ENCODE peak calls at places on chromosomes 3 and 15, in nine cellular contexts. S is tibial artery, R is uterus, F is lower lobe of right lung, Y is heart left ventricle, B is cardiac muscle cell, M is aorta, V is fibroblast of lung, L is spleen. O is an unnamed sample.

GRCh38 chr15:60406513-60407124 is 8.8 kb upstream of the ANXA2 start:
- DNase-seq in Y (no peak), L (no peak), S (no peak), R (no peak), V (no peak), M (no peak), F (no peak), B (no peak), O (no peak)

GRCh38 chr15:52498700-52499099 is 30.0 kb downstream of the MYO5A start:
- DNase-seq in V (peak; percentile 52), S (no peak), Y (no peak), L (no peak), M (no peak), B (no peak), F (no peak), R (no peak), O (no peak)

GRCh38 chr15:78313383-78313782 is 14.0 kb upstream of the SKIC8 start:
- DNase-seq in M (peak; percentile 3), S (no peak), F (no peak), B (no peak), L (no peak), R (no peak), V (no peak), Y (no peak), O (no peak)

GRCh38 chr3:105253225-105253624 is 113.5 kb upstream of the ALCAM start:
- DNase-seq in L (no peak), F (no peak), M (no peak), R (no peak), V (peak; percentile 59), Y (no peak), S (no peak), B (peak; percentile 50), O (no peak)

GRCh38 chr3:73580343-73580742 is 44.4 kb downstream of the PDZRN3 start:
- DNase-seq in B (peak; percentile 92), S (no peak), R (peak; percentile 39), M (no peak), F (no peak), L (no peak), V (peak; percentile 93), Y (no peak), O (no peak)

GRCh38 chr3:61224823-61225222 is 26.4 kb downstream of the FHIT start:
- DNase-seq in M (no peak), S (no peak), Y (no peak), V (no peak), F (no peak), B (no peak), R (no peak), L (no peak), O (no peak)

GRCh38 chr3:17717411-17717810 is 25.0 kb downstream of the TBC1D5 start:
- DNase-seq in M (no peak), F (no peak), V (no peak), S (no peak), B (no peak), R (no peak), Y (no peak), L (no peak), O (no peak)

GRCh38 chr3:129440648-129441190 is 695 bp downstream of the IFT122 start:
- DNase-seq in L (no peak), B (no peak), R (no peak), Y (no peak), M (no peak), F (no peak), V (no peak), S (no peak), O (no peak)

GRCh38 chr3:72582211-72582878 is 265.9 kb downstream of the SHQ1 start:
- DNase-seq in V (no peak), R (no peak), Y (no peak), S (no peak), B (no peak), F (no peak), L (no peak), M (no peak), O (no peak)

GRCh38 chr3:101038880-101039279 is 45.7 kb upstream of the ABI3BP start:
- DNase-seq in R (no peak), V (no peak), F (no peak), Y (no peak), L (no peak), S (no peak), M (no peak), B (no peak), O (no peak)

GRCh38 chr3:126958638-126959085 is 24.3 kb upstream of the PLXNA1 start:
- DNase-seq in F (no peak), R (no peak), M (peak; percentile 20), B (no peak), Y (no peak), L (peak; percentile 59), V (no peak), S (no peak), O (no peak)

GRCh38 chr3:183212565-183212964 is 40.5 kb upstream of the B3GNT5 start:
- DNase-seq in S (peak; percentile 31), B (no peak), R (no peak), V (no peak), M (no peak), F (no peak), L (no peak), Y (peak; percentile 22), O (no peak)

DNA sequence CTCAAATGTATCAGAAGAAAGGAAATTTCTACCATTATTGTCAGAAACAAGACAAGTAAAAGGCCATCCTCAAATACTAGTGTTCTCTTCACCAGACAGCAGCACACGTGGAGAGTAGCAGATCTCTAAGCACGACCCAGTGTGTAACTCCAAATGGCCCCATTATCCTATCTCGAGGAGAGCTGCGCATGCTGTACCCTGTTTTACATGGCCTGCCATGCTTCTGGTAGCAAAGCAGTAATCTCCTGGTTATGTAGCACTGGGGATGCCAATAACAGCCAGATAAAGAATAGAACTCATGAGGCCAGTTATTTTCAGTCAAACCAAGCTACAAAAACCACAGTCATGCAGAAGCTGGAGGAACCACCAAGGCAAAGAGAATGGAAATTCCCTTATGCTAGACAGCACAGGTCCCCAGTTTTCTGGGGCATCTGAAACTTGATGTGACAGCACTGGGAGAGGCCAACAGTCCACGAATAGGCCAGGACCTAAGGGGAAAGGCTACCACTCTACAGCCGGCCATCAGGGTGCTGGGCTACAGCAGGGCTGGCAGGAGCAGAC is 73.0 kb downstream of the LIPC start:
- DNase-seq in R (no peak), V (no peak), M (no peak), Y (no peak), S (no peak), L (no peak), F (no peak), B (no peak), O (no peak)
- H3K27ac ChIP-seq in R (no peak overlapping the region), V (no peak overlapping the region), M (no peak overlapping the region), Y (no peak overlapping the region), S (no peak overlapping the region), L (no peak overlapping the region), F (no peak overlapping the region), B (no peak overlapping the region), O (no peak overlapping the region)

GRCh38 chr3:146581080-146581601 is 24.0 kb downstream of the PLSCR5 start:
- DNase-seq in R (no peak), Y (no peak), V (no peak), M (no peak), L (no peak), F (no peak), B (peak; percentile 4), S (no peak), O (no peak)

GRCh38 chr3:146574173-146574572 is 29.8 kb upstream of the PLSCR1 start:
- DNase-seq in B (no peak), S (no peak), R (no peak), M (no peak), V (no peak), F (no peak), L (no peak), Y (no peak), O (no peak)

GRCh38 chr3:146581877-146582508 is 23.2 kb downstream of the PLSCR5 start:
- DNase-seq in S (no peak), L (no peak), V (peak; percentile 50), R (no peak), M (no peak), B (peak; percentile 57), Y (no peak), F (no peak), O (no peak)

GRCh38 chr3:146577662-146578061 is 27.5 kb downstream of the PLSCR5 start:
- DNase-seq in F (no peak), B (peak; percentile 84), L (no peak), Y (no peak), S (peak; percentile 22), V (peak; percentile 50), R (peak; percentile 45), M (no peak), O (peak; percentile 27)
- H3K36me3 ChIP-seq in F (no peaks in the 10 kb centered on the region), B (no peaks in the 10 kb centered on the region), L (no peaks in the 10 kb centered on the region), Y (no peaks in the 10 kb centered on the region), S (no peaks in the 10 kb centered on the region), V (no peaks in the 10 kb centered on the region), R (no peaks in the 10 kb centered on the region), M (no peaks in the 10 kb centered on the region), O (no peaks in the 10 kb centered on the region)

GRCh38 chr3:130896101-130896500 is 2.2 kb downstream of the ATP2C1 start:
- DNase-seq in S (no peak), Y (no peak), R (no peak), B (no peak), V (peak; percentile 29), M (no peak), F (no peak), L (no peak), O (no peak)
- H3K4me3 ChIP-seq in S (peak overlapping the region; percentile 91), Y (no peak overlapping the region), R (no peak overlapping the region), B (peak overlapping the region; percentile 98), V (peak overlapping the region; percentile 88), M (no peak overlapping the region), F (no peak overlapping the region), L (no peak overlapping the region), O (no peak overlapping the region)

GRCh38 chr15:73996939-73997338 is 2.4 kb downstream of the PML start:
- DNase-seq in F (no peak), S (no peak), V (no peak), Y (no peak), R (no peak), B (peak; percentile 61), L (no peak), M (no peak), O (peak; percentile 39)

GRCh38 chr15:73994912-73995622 is 551 bp downstream of the PML start:
- DNase-seq in M (no peak), R (no peak), Y (no peak), F (peak; percentile 61), B (peak; percentile 29), V (peak; percentile 29), S (no peak), L (peak; percentile 91), O (no peak)

GRCh38 chr15:73994419-73994883 is at the start of gene PML:
- DNase-seq in B (peak; percentile 96), S (peak; percentile 98), V (peak; percentile 94), M (peak; percentile 99), Y (peak; percentile 97), R (peak; percentile 98), L (peak; percentile 99), F (peak; percentile 99), O (peak; percentile 89)

GRCh38 chr15:73996267-73996666 is 1.8 kb downstream of the PML start:
- DNase-seq in S (no peak), R (no peak), F (no peak), Y (no peak), M (no peak), L (no peak), B (no peak), V (no peak), O (no peak)

DNA sequence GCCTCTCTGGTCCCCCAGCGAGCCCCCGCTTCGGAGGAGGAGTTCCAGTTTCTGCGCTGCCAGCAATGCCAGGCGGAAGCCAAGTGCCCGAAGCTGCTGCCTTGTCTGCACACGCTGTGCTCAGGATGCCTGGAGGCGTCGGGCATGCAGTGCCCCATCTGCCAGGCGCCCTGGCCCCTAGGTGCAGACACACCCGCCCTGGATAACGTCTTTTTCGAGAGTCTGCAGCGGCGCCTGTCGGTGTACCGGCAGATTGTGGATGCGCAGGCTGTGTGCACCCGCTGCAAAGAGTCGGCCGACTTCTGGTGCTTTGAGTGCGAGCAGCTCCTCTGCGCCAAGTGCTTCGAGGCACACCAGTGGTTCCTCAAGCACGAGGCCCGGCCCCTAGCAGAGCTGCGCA is 3.5 kb downstream of the PML start:
- DNase-seq in S (no peak), F (no peak), B (no peak), M (no peak), Y (no peak), R (no peak), V (no peak), L (no peak), O (no peak)
- H3K27ac ChIP-seq in S (no peak overlapping the region), F (no peak overlapping the region), B (no peak overlapping the region), M (no peak overlapping the region), Y (no peak overlapping the region), R (peak overlapping the region; percentile 14), V (no peak overlapping the region), L (peak overlapping the region; percentile 98), O (peak overlapping the region; percentile 89)

O was measured in CD4-positive, alpha-beta memory T cell.